ENCODE peak calls at places on chromosomes 1 and 21, in ten cellular contexts. O, Z, Y, S, E, R, B, V, P and D are unnamed samples.

GRCh38 chr1:108208724-108209404 is 8.7 kb upstream of the SLC25A24 start:
- DNase-seq in O (no peak), Z (no peak), Y (peak; percentile 35), S (no peak), E (no peak), R (no peak), B (no peak), V (no peak), P (no peak), D (no peak)

GRCh38 chr1:246875041-246876026 is 56.4 kb downstream of the AHCTF1 start:
- DNase-seq in O (peak; percentile 32), Z (no peak), Y (no peak), S (peak; percentile 54), E (no peak), R (no peak), B (peak; percentile 74), V (no peak), P (no peak), D (no peak)

GRCh38 chr1:89780721-89781120 is 40.1 kb upstream of the LRRC8D start:
- DNase-seq in O (peak; percentile 43), Z (no peak), Y (peak; percentile 32), S (peak; percentile 66), E (peak; percentile 38), R (no peak), B (peak; percentile 44), V (no peak), P (no peak), D (no peak)

GRCh38 chr1:245695211-245695610 is 540.4 kb downstream of the KIF26B start:
- DNase-seq in O (no peak), Z (no peak), Y (no peak), S (no peak), E (no peak), R (no peak), B (no peak), V (no peak), P (no peak), D (no peak)

GRCh38 chr1:19514391-19514831 is 29.1 kb upstream of the CAPZB start:
- DNase-seq in O (no peak), Z (no peak), Y (no peak), S (no peak), E (no peak), R (no peak), B (no peak), V (no peak), P (no peak), D (no peak)

GRCh38 chr1:178682886-178683285 is 42.2 kb upstream of the RALGPS2 start:
- DNase-seq in O (no peak), Z (no peak), Y (no peak), S (no peak), E (no peak), R (no peak), B (no peak), V (no peak), P (no peak), D (no peak)

GRCh38 chr1:179808503-179808902 is 65.4 kb downstream of the FAM163A start:
- DNase-seq in O (no peak), Z (no peak), Y (no peak), S (no peak), E (no peak), R (no peak), B (no peak), V (no peak), P (no peak), D (no peak)

GRCh38 chr21:34583926-34584563 is 30.9 kb downstream of the RCAN1 start:
- DNase-seq in O (no peak), Z (no peak), Y (no peak), S (peak; percentile 32), E (no peak), R (no peak), B (no peak), V (no peak), P (no peak), D (no peak)

GRCh38 chr1:154742586-154742985 is 127.5 kb downstream of the KCNN3 start:
- DNase-seq in O (no peak), Z (no peak), Y (no peak), S (no peak), E (no peak), R (no peak), B (no peak), V (no peak), P (no peak), D (no peak)

GRCh38 chr1:156641761-156642264 is at the start of gene BCAN:
- DNase-seq in O (no peak), Z (peak; percentile 73), Y (peak; percentile 89), S (peak; percentile 32), E (peak; percentile 59), R (peak; percentile 57), B (no peak), V (no peak), P (no peak), D (peak; percentile 68)

GRCh38 chr21:26087223-26087918 is 83.2 kb downstream of the APP start:
- DNase-seq in O (no peak), Z (no peak), Y (no peak), S (no peak), E (peak; percentile 76), R (no peak), B (no peak), V (no peak), P (no peak), D (no peak)

GRCh38 chr21:18147678-18148077 is 97.0 kb upstream of the CHODL start:
- DNase-seq in O (no peak), Z (no peak), Y (no peak), S (no peak), E (no peak), R (no peak), B (no peak), V (no peak), P (no peak), D (no peak)

GRCh38 chr21:17613242-17613676 is 558 bp upstream of the BTG3 start:
- DNase-seq in O (no peak), Z (no peak), Y (no peak), S (peak; percentile 9), E (no peak), R (no peak), B (peak; percentile 7), V (no peak), P (no peak), D (peak; percentile 14)

GRCh38 chr1:207040181-207040533 is 7.6 kb upstream of the C1orf116 start:
- DNase-seq in O (peak; percentile 41), Z (no peak), Y (no peak), S (peak; percentile 50), E (no peak), R (no peak), B (no peak), V (no peak), P (no peak), D (no peak)

GRCh38 chr1:87717167-87717670 is 388.5 kb downstream of the LMO4 start:
- DNase-seq in O (no peak), Z (no peak), Y (no peak), S (no peak), E (no peak), R (no peak), B (no peak), V (no peak), P (no peak), D (no peak)

GRCh38 chr1:152621993-152622392 is 910 bp downstream of the LCE3A start:
- DNase-seq in O (no peak), Z (no peak), Y (no peak), S (no peak), E (no peak), R (no peak), B (no peak), V (peak; percentile 70), P (no peak), D (no peak)

GRCh38 chr1:39394598-39394997 is 96.8 kb upstream of the BMP8A start:
- DNase-seq in O (no peak), Z (no peak), Y (no peak), S (no peak), E (peak; percentile 35), R (no peak), B (no peak), V (no peak), P (no peak), D (no peak)

GRCh38 chr1:24894002-24894401 is 36.1 kb downstream of the RUNX3 start:
- DNase-seq in O (no peak), Z (no peak), Y (no peak), S (no peak), E (no peak), R (no peak), B (no peak), V (no peak), P (no peak), D (no peak)

GRCh38 chr21:33951276-33952178 is 35.9 kb upstream of the ATP5PO start:
- DNase-seq in O (no peak), Z (no peak), Y (no peak), S (no peak), E (no peak), R (no peak), B (peak; percentile 59), V (no peak), P (no peak), D (no peak)